ENCODE peak calls at places on chromosome 13, in nine cellular contexts. E is kidney, H is testis, N is transverse colon, T is fibroblast of lung, J is dorsolateral prefrontal cortex, X is H1, Y is GM13976, P is type B pancreatic cell. U is an unnamed sample.

GRCh38 chr13:52827839-52828238 is 20.6 kb downstream of the PCDH8 start:
- DNase-seq in E (no peak), P (no peak), T (no peak), X (no peak), J (no peak), H (no peak), N (no peak), Y (no peak), U (no peak)

GRCh38 chr13:108681986-108682562 is 52.7 kb downstream of the MYO16 start:
- DNase-seq in T (peak; percentile 34), N (no peak), Y (no peak), P (no peak), X (no peak), H (no peak), J (no peak), E (no peak), U (no peak)

GRCh38 chr13:37701306-37701705 is 102.7 kb upstream of the POSTN start:
- DNase-seq in H (no peak), N (no peak), J (no peak), Y (no peak), X (no peak), E (no peak), T (peak; percentile 29), P (no peak), U (no peak)

GRCh38 chr13:110853235-110853721 is 61.6 kb downstream of the ANKRD10 start:
- DNase-seq in T (peak; percentile 15), N (no peak), X (peak; percentile 47), P (no peak), E (no peak), H (no peak), J (no peak), Y (no peak), U (no peak)

GRCh38 chr13:95296326-95296939 is 4.8 kb downstream of the ABCC4 start:
- DNase-seq in X (peak; percentile 85), N (peak; percentile 66), T (no peak), P (no peak), E (no peak), J (no peak), Y (no peak), H (peak; percentile 71), U (no peak)

GRCh38 chr13:93620366-93620765 is 393.8 kb downstream of the GPC6 start:
- DNase-seq in T (peak; percentile 42), H (no peak), N (no peak), E (no peak), J (no peak), P (no peak), Y (no peak), X (no peak), U (no peak)

GRCh38 chr13:114268344-114269280 is 12.8 kb upstream of the UPF3A start:
- DNase-seq in H (no peak), P (no peak), J (no peak), E (no peak), T (peak; percentile 69), Y (no peak), X (no peak), N (no peak), U (no peak)

GRCh38 chr13:98222081-98222554 is 45.0 kb upstream of the RNF113B start:
- DNase-seq in Y (no peak), X (no peak), H (no peak), T (peak; percentile 80), J (no peak), N (peak; percentile 37), P (no peak), E (no peak), U (no peak)

GRCh38 chr13:21541271-21541670 is 62.7 kb downstream of the MICU2 start:
- DNase-seq in J (no peak), N (no peak), E (no peak), P (no peak), X (no peak), Y (no peak), H (no peak), T (no peak), U (no peak)

GRCh38 chr13:100789025-100789424 is 114.4 kb upstream of the TMTC4 start:
- DNase-seq in N (no peak), E (no peak), X (no peak), T (no peak), H (no peak), J (no peak), Y (no peak), P (no peak), U (no peak)

GRCh38 chr13:114099191-114099590 is 33.2 kb downstream of the RASA3 start:
- DNase-seq in E (peak; percentile 95), Y (peak; percentile 76), T (peak; percentile 94), J (no peak), X (no peak), N (peak; percentile 60), H (peak; percentile 72), P (no peak), U (no peak)

GRCh38 chr13:94305934-94306333 is 173.5 kb downstream of the DCT start:
- DNase-seq in T (peak; percentile 39), H (no peak), N (no peak), X (no peak), Y (no peak), J (no peak), E (no peak), P (no peak), U (no peak)

GRCh38 chr13:26017196-26017921 is 34.5 kb downstream of the SHISA2 start:
- DNase-seq in J (no peak), Y (no peak), E (no peak), P (no peak), X (no peak), N (no peak), H (peak; percentile 75), T (peak; percentile 60), U (peak; percentile 4)

GRCh38 chr13:101726681-101727080 is 274.2 kb downstream of the ITGBL1 start:
- DNase-seq in J (no peak), X (no peak), N (no peak), T (no peak), P (no peak), Y (no peak), E (no peak), H (no peak), U (no peak)

DNA sequence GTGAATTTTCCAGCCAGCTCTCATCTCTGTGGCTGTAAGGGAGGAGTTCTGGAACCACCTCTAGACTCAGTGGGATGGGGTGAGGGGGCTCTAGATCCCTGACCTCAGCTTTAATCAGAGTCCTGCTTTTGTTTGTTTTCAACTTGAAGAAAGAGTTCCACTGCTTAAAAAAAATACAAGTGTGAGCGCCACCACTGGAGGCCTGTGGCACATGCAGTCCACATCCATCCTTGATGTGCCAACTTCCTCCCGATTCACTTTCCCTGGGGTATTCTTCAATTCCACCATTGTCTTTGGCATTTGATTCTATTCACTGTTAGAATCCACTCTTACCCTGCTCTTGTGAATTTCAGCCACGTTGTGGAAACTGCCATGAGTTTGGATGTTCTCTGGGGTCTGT is 62.4 kb upstream of the GJB6 start:
- DNase-seq in X (no peak), N (no peak), H (no peak), T (no peak), Y (no peak), E (no peak), J (no peak), P (no peak), U (no peak)
- TF ChIP-seq CTCF in X (peak; percentile 70), N (no peak), H (no peak), T (no peak), Y (no peak), E (no peak), J (no peak), P (peak; percentile 48), U (no peak)

GRCh38 chr13:85896516-85897450 is 97.6 kb upstream of the SLITRK6 start:
- DNase-seq in J (no peak), T (no peak), H (no peak), Y (no peak), N (no peak), X (no peak), E (no peak), P (no peak), U (no peak)
- TF ChIP-seq CTCF in J (no peak), T (no peak), H (no peak), Y (no peak), N (no peak), X (peak; percentile 32), E (no peak), P (peak; percentile 54), U (no peak)

DNA sequence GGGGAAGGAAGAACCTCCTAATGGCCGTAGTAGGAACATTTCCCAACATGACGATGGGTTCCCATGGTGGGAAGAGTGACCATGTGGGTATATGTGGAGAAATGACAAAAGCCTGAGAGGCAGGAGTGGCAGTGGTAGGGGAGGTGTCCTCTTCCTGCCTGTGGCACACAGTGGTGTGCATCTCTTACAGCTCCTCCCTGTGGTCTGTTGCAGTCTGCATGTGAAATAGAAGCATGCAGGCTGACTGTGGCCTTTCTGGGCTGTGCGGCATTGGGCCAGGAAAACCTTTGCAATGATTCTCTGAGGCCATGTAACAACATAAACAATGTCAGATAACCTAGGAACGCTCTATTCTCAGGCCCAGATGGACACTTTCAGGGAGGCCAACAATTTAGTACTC is 84.0 kb downstream of the LACC1 start:
- DNase-seq in T (no peak), X (no peak), Y (no peak), H (peak; percentile 82), P (no peak), E (no peak), J (no peak), N (no peak), U (peak; percentile 41)
- TF ChIP-seq CTCF in T (no peak), X (peak; percentile 50), Y (no peak), H (peak; percentile 11), P (no peak), E (no peak), J (no peak), N (no peak), U (no peak)

GRCh38 chr13:77326905-77327604 is at the start of gene MYCBP2:
- DNase-seq in P (peak; percentile 98), Y (peak; percentile 93), N (peak; percentile 98), E (peak; percentile 99), H (peak; percentile 96), T (peak; percentile 99), X (peak; percentile 95), J (peak; percentile 85), U (peak; percentile 95)

GRCh38 chr13:77331421-77331820 is 4.5 kb upstream of the MYCBP2 start:
- DNase-seq in E (no peak), Y (no peak), T (no peak), N (no peak), J (no peak), P (no peak), H (no peak), X (no peak), U (no peak)

GRCh38 chr13:77330009-77330471 is 3.1 kb upstream of the MYCBP2 start:
- DNase-seq in E (no peak), N (no peak), J (no peak), Y (no peak), P (no peak), H (no peak), X (no peak), T (no peak), U (no peak)

GRCh38 chr13:77328819-77329132 is 1.9 kb upstream of the MYCBP2 start:
- DNase-seq in H (no peak), Y (no peak), P (no peak), N (no peak), J (no peak), X (no peak), E (no peak), T (no peak), U (no peak)

GRCh38 chr13:77329133-77330008 is 2.5 kb upstream of the MYCBP2 start:
- DNase-seq in J (peak; percentile 76), N (peak; percentile 89), E (peak; percentile 94), Y (peak; percentile 83), T (peak; percentile 99), X (peak; percentile 82), P (peak; percentile 79), H (peak; percentile 96), U (peak; percentile 83)
- TF ChIP-seq CTCF in J (peak; percentile 6), N (no peak), E (no peak), Y (no peak), T (no peak), X (no peak), P (no peak), H (no peak), U (no peak)

U was measured in GM20000.